ENCODE peak calls at places on chromosomes 4 and X, in ten cellular contexts. U is G401; A is activated T-cell treated with anti-CD3 and anti-CD28 coated beads, Interleukin-2, amount 50 U/mL, for 48 hours; T is stomach; J is activated T-helper 9 cell treated with anti-CD3 and anti-CD28 coated beads, Interleukin-2, amount 50 U/mL, for 16 hours; W is CD8-positive, alpha-beta T cell; G is pons; E is NCI-H1436; M is NCI-H187 treated with DMSO at 0.1 percent for 48 hours; C is amniotic stem cell. Z is an unnamed sample.

GRCh38 chr4:76605099-76605563 is 170.1 kb downstream of the SHROOM3 start:
- DNase-seq in U (no peak), A (no peak), T (no peak), J (no peak), W (no peak), G (no peak), E (no peak), M (no peak), C (no peak), Z (no peak)

GRCh38 chr4:159355456-159355855 is 252.6 kb downstream of the RAPGEF2 start:
- DNase-seq in U (no peak), A (no peak), T (no peak), J (no peak), W (no peak), G (no peak), E (no peak), M (no peak), C (no peak), Z (no peak)

GRCh38 chrX:63993936-63994335 is 208.9 kb upstream of the ARHGEF9 start:
- DNase-seq in U (no peak), A (no peak), T (no peak), J (no peak), W (no peak), G (peak; percentile 38), E (no peak), M (no peak), C (no peak), Z (no peak)

GRCh38 chr4:47705326-47705981 is 132.4 kb downstream of the CORIN start:
- DNase-seq in U (no peak), A (no peak), T (no peak), J (no peak), W (no peak), G (no peak), E (no peak), M (no peak), C (no peak), Z (no peak)

GRCh38 chr4:121953860-121954259 is 2.0 kb upstream of the TRPC3 start:
- DNase-seq in U (no peak), A (no peak), T (no peak), J (no peak), W (no peak), G (no peak), E (no peak), M (no peak), C (no peak), Z (no peak)

GRCh38 chr4:121164291-121164690 is at the start of gene TNIP3:
- DNase-seq in U (no peak), A (no peak), T (no peak), J (no peak), W (no peak), G (no peak), E (no peak), M (no peak), C (no peak), Z (no peak)

GRCh38 chrX:40179333-40179732 is 81.6 kb upstream of the BCOR start:
- DNase-seq in U (no peak), A (no peak), T (no peak), J (no peak), W (no peak), G (peak; percentile 38), E (no peak), M (no peak), C (no peak), Z (no peak)

GRCh38 chrX:152220612-152221011 is 82.2 kb upstream of the MAGEA10 start:
- DNase-seq in U (no peak), A (no peak), T (no peak), J (no peak), W (no peak), G (no peak), E (no peak), M (no peak), C (no peak), Z (no peak)